ENCODE peak calls at places on chromosomes 6 and 20, in four cellular contexts. C is islet precursor cell; P is activated naive CD8-positive, alpha-beta T cell treated with anti-CD3 and anti-CD28 coated beads, Interleukin-2, amount 50 U/mL, for 24 hours; J is endothelial cell. U is an unnamed sample.

GRCh38 chr6:127737009-127737486 is 160.1 kb downstream of the C6orf58 start:
- DNase-seq in C (no peak), J (peak), P (peak), U (peak)

GRCh38 chr6:40583694-40584093 is 3.5 kb downstream of the LRFN2 start:
- DNase-seq in P (no peak), J (no peak), C (no peak), U (no peak)

GRCh38 chr20:48294196-48294595 is 508.9 kb upstream of the SULF2 start:
- DNase-seq in J (no peak), C (no peak), P (no peak), U (no peak)

GRCh38 chr6:30914076-30914853 is at the start of gene VARS2:
- DNase-seq in J (peak), P (peak), C (peak), U (peak)

GRCh38 chr6:68445926-68446325 is 189.2 kb upstream of the ADGRB3 start:
- DNase-seq in C (no peak), P (no peak), J (no peak), U (no peak)

GRCh38 chr20:43558412-43559146 is at the start of gene SGK2:
- DNase-seq in P (no peak), C (peak), J (no peak), U (no peak)

GRCh38 chr6:121858976-121859375 is 423.5 kb downstream of the GJA1 start:
- DNase-seq in P (no peak), J (no peak), C (no peak), U (no peak)

GRCh38 chr6:61894536-61894935 is 391.5 kb downstream of the KHDRBS2 start:
- DNase-seq in P (no peak), C (no peak), J (no peak), U (no peak)

GRCh38 chr6:34536251-34536958 is 19.7 kb downstream of the SPDEF start:
- DNase-seq in C (no peak), P (no peak), J (no peak), U (no peak)

GRCh38 chr6:74867286-74867685 is 338.6 kb downstream of the COL12A1 start:
- DNase-seq in P (no peak), J (no peak), C (no peak), U (no peak)

GRCh38 chr6:34259529-34260069 is 10.8 kb upstream of the SMIM29 start:
- DNase-seq in C (no peak), P (no peak), J (no peak), U (no peak)

GRCh38 chr6:139161817-139162284 is 27.0 kb downstream of the HECA start:
- DNase-seq in J (no peak), C (no peak), P (peak), U (no peak)

GRCh38 chr6:139647001-139647400 is 272.6 kb upstream of the CITED2 start:
- DNase-seq in C (no peak), J (no peak), P (no peak), U (no peak)

GRCh38 chr20:46111028-46111835 is 6.9 kb upstream of the CD40 start:
- DNase-seq in C (no peak), J (no peak), P (peak), U (no peak)

GRCh38 chr6:164098857-164099534 is 684.5 kb downstream of the QKI start:
- DNase-seq in P (no peak), C (no peak), J (no peak), U (no peak)

U was measured in HCT116.